ENCODE peak calls at places on chromosomes 13 and 19, in nine cellular contexts. E is RWPE2; Z is CD8-positive, alpha-beta T cell; N is ovary; D is omental fat pad; F is tibial nerve; R is DND-41; G is GM20000; H is psoas muscle. M is an unnamed sample.
A peak's percentile ranks its signal among the peaks of the same experiment; 100 is the strongest.

GRCh38 chr19:10290876-10291553 is 1.3 kb downstream of the ICAM5 start:
- DNase-seq in N (peak; percentile 51), H (no peak), Z (peak; percentile 65), E (peak; percentile 75), D (no peak), F (no peak), G (peak; percentile 73), R (no peak), M (peak; percentile 50)

GRCh38 chr19:11168568-11168967 is 13.0 kb upstream of the SPC24 start:
- DNase-seq in G (no peak), R (no peak), F (no peak), E (no peak), N (no peak), H (no peak), D (no peak), Z (no peak), M (no peak)

GRCh38 chr19:43634877-43635560 is 4.6 kb downstream of the CADM4 start:
- DNase-seq in G (no peak), F (no peak), Z (no peak), R (no peak), N (peak; percentile 69), D (no peak), H (no peak), E (no peak), M (no peak)

GRCh38 chr13:111384441-111385181 is 64.2 kb downstream of the TEX29 start:
- DNase-seq in H (no peak), G (no peak), Z (peak; percentile 58), R (peak; percentile 47), F (no peak), E (no peak), D (no peak), N (no peak), M (no peak)

GRCh38 chr13:70816853-70817252 is 708.6 kb upstream of the KLHL1 start:
- DNase-seq in F (no peak), R (no peak), G (no peak), D (no peak), Z (no peak), E (no peak), N (no peak), H (no peak), M (no peak)

GRCh38 chr19:39411832-39412099 is 703 bp upstream of the PLEKHG2 start:
- DNase-seq in N (peak; percentile 92), G (peak; percentile 77), D (peak; percentile 88), F (peak; percentile 99), E (no peak), H (peak; percentile 89), R (peak; percentile 90), Z (peak; percentile 93), M (peak; percentile 76)

GRCh38 chr19:13269348-13269747 is 119.1 kb downstream of the IER2 start:
- DNase-seq in E (no peak), D (no peak), H (no peak), F (no peak), R (no peak), Z (no peak), G (no peak), N (no peak), M (no peak)

GRCh38 chr19:39434123-39435076 is 1.3 kb downstream of the RPS16 start:
- DNase-seq in N (no peak), R (no peak), E (no peak), H (no peak), G (no peak), Z (no peak), F (no peak), D (no peak), M (no peak)

GRCh38 chr19:14322889-14323463 is 58.3 kb upstream of the ADGRE5 start:
- DNase-seq in H (no peak), E (no peak), F (no peak), R (no peak), G (no peak), N (no peak), D (no peak), Z (no peak), M (no peak)

GRCh38 chr13:109715902-109716301 is 70.5 kb downstream of the IRS2 start:
- DNase-seq in R (no peak), E (no peak), F (peak; percentile 53), D (no peak), Z (no peak), G (no peak), N (no peak), H (peak; percentile 51), M (no peak)

GRCh38 chr13:87821512-87821911 is 150.3 kb downstream of the SLITRK5 start:
- DNase-seq in F (no peak), D (no peak), G (no peak), Z (no peak), R (no peak), E (no peak), H (no peak), N (no peak), M (no peak)

GRCh38 chr13:42780044-42780443 is 1.3 kb upstream of the FAM216B start:
- DNase-seq in H (no peak), D (no peak), R (no peak), G (no peak), E (no peak), Z (no peak), N (no peak), F (no peak), M (no peak)

GRCh38 chr13:91313103-91313502 is 34.4 kb upstream of the MIR17HG start:
- DNase-seq in D (no peak), N (no peak), F (peak; percentile 22), H (no peak), E (no peak), Z (no peak), G (peak; percentile 17), R (peak; percentile 20), M (no peak)

DNA sequence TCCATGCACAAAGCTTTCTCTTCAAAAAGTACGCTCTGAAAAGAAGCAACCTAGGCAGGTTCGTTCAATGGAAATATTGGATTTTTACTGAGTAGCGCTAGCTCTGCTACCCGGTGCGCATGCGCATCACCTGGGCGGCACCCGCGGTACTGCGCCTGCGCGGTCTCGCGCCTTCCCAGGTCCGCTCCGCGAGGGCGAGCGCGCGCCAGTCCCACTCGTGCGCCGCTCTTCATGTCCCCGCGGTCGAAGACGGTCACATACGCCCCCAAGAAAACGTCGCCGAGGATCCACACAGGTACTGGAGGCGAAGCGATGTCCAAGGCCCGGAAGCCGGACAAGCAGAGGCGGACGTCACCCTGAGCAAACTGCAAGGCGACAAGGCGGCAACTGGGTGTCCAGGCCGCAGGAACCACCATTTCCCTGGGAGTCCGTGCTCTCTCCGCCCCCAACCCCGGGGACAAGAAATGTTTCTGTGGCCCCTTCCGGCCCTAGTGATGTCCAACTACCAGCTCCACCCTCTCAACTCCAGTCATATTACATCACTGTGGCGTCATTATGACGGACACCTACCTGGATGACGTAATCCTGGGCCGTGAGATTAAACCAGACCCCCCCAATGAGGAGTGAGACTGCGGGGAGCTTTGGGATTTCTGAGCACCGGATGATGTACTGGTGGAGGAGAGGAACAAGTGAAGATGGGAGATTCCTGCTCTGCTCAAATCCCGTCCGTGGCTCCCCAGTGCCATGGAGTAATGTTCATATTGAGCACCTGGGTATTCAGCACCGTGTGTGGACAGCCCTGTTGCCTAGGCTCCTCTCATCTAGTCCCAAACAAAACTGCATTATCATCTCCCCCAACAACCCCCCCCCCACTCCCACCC is 4.8 kb upstream of the KCNC3 start:
- DNase-seq in Z (peak; percentile 92), R (no peak), E (no peak), H (peak; percentile 72), N (peak; percentile 39), D (peak; percentile 38), F (peak; percentile 36), G (peak; percentile 88), M (peak; percentile 85)
- TF ChIP-seq CTCF in Z (no peak), R (no peak), E (no peak), H (no peak), N (no peak), D (no peak), F (peak; percentile 26), G (no peak), M (no peak)

GRCh38 chr13:51814825-51815650 is 11.1 kb upstream of the DHRS12 start:
- DNase-seq in H (peak; percentile 29), Z (peak; percentile 84), N (peak; percentile 71), G (peak; percentile 77), E (no peak), R (peak; percentile 72), F (peak; percentile 74), D (no peak), M (peak; percentile 56)

GRCh38 chr13:51814071-51814470 is 10.1 kb upstream of the DHRS12 start:
- DNase-seq in G (no peak), D (no peak), H (no peak), Z (no peak), R (no peak), E (no peak), F (no peak), N (no peak), M (no peak)

GRCh38 chr13:51816604-51817254 is 12.8 kb upstream of the DHRS12 start:
- DNase-seq in N (no peak), Z (no peak), D (no peak), H (no peak), F (no peak), R (no peak), G (no peak), E (no peak), M (no peak)

GRCh38 chr13:51817717-51818116 is 13.8 kb upstream of the DHRS12 start:
- DNase-seq in E (no peak), N (no peak), Z (no peak), R (no peak), H (no peak), D (no peak), G (no peak), F (no peak), M (no peak)

DNA sequence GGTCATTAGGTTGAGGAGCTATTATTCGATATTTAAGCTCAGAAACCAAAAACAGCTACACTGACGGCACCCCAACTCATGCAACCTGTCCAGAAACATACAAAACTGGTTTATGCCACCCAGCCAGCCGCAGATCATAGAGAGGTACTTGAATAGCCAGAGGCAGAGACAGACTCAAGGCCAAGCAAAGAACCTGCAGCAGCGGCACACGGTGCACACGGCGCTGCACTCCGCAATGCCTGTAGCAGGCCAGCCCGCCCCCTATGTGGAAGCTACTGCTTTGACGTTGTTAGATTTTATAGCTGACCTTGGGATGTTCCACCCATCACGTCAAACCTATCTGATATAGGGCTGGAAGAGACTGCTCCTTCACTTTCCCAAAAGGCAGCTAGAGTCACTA is 11.9 kb upstream of the DHRS12 start:
- DNase-seq in D (no peak), F (no peak), R (no peak), H (no peak), E (no peak), N (no peak), Z (no peak), G (no peak), M (no peak)
- TF ChIP-seq CTCF in D (no peak), F (no peak), R (no peak), H (no peak), E (no peak), N (no peak), Z (no peak), G (no peak), M (no peak)

GRCh38 chr13:55517312-55517711 is 1623.4 kb upstream of the PRR20A start:
- DNase-seq in D (no peak), G (no peak), E (no peak), R (peak; percentile 6), H (no peak), F (no peak), Z (no peak), N (no peak), M (no peak)
- TF ChIP-seq CTCF in D (no peak), G (no peak), E (peak; percentile 18), R (peak; percentile 42), H (no peak), F (no peak), Z (no peak), N (no peak), M (no peak)

DNA sequence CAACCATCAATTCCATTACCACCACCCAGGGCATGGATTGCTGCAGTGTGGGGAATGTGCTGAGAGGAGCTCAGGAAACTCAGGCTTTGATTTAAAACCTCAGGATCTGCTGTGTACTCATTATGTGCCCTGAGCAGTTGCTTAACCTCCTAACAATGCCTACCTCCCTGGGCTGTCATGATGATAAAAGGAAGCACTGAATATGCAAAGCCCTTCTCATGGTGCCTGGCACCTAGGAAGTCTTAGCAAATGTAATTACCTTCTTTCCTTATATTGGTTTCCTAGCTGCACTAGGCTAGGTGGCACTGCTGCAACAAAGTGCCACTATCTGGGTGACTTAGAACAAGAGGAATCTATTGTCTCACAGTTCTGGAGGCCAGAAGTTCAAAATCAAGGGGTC is 62.2 kb downstream of the KCTD12 start:
- DNase-seq in F (no peak), E (no peak), R (no peak), Z (no peak), D (no peak), G (no peak), N (no peak), H (no peak), M (no peak)
- TF ChIP-seq CTCF in F (no peak), E (no peak), R (no peak), Z (no peak), D (no peak), G (no peak), N (no peak), H (no peak), M (no peak)

M was measured in activated B cell treated with CpG ODN at 0.5 μM for 24 hours.